ENCODE peak calls at places on chromosomes 5 and 9, in seven cellular contexts. K, W, E, J, Z, P and I are unnamed samples.

GRCh38 chr9:134626141-134626423 is 15.5 kb upstream of the COL5A1 start:
- DNase-seq in K (no peak), W (no peak), E (peak), J (no peak), Z (no peak), P (no peak), I (no peak)

GRCh38 chr5:132263548-132264261 is 6.2 kb downstream of the PDLIM4 start:
- DNase-seq in K (no peak), W (peak), E (peak), J (peak), Z (no peak), P (peak), I (no peak)

GRCh38 chr5:14487101-14487895 is 94.3 kb upstream of the OTULINL start:
- DNase-seq in K (no peak), W (no peak), E (no peak), J (no peak), Z (no peak), P (no peak), I (no peak)

GRCh38 chr5:97101189-97101910 is 41.1 kb downstream of the LIX1 start:
- DNase-seq in K (no peak), W (peak), E (no peak), J (peak), Z (no peak), P (no peak), I (no peak)

GRCh38 chr5:38556115-38556598 is 289 bp downstream of the LIFR start:
- DNase-seq in K (no peak), W (no peak), E (no peak), J (no peak), Z (peak), P (peak), I (no peak)

GRCh38 chr5:42930934-42931333 is 109.2 kb downstream of the ANXA2R start:
- DNase-seq in K (no peak), W (peak), E (no peak), J (no peak), Z (no peak), P (no peak), I (no peak)

GRCh38 chr9:96487949-96488348 is 38.0 kb downstream of the HABP4 start:
- DNase-seq in K (no peak), W (no peak), E (no peak), J (no peak), Z (no peak), P (no peak), I (no peak)

GRCh38 chr9:5718296-5719032 is 89.6 kb downstream of the RIC1 start:
- DNase-seq in K (no peak), W (peak), E (no peak), J (no peak), Z (peak), P (no peak), I (no peak)

GRCh38 chr9:35859310-35859994 is 10.7 kb downstream of the OR13J1 start:
- DNase-seq in K (no peak), W (peak), E (no peak), J (no peak), Z (no peak), P (no peak), I (no peak)

GRCh38 chr9:126611592-126612328 is 2.0 kb upstream of the LMX1B start:
- DNase-seq in K (no peak), W (peak), E (peak), J (peak), Z (peak), P (peak), I (peak)

GRCh38 chr9:27870404-27870803 is 297.1 kb upstream of the C9orf72 start:
- DNase-seq in K (no peak), W (no peak), E (no peak), J (no peak), Z (no peak), P (peak), I (no peak)

GRCh38 chr9:124292696-124293593 is 35.2 kb downstream of the NEK6 start:
- DNase-seq in K (no peak), W (no peak), E (no peak), J (no peak), Z (no peak), P (no peak), I (no peak)

GRCh38 chr9:35840901-35841900 is 12.2 kb downstream of the TMEM8B start:
- DNase-seq in K (no peak), W (no peak), E (no peak), J (no peak), Z (no peak), P (no peak), I (no peak)

GRCh38 chr9:70947086-70947485 is 174.3 kb downstream of the TRPM3 start:
- DNase-seq in K (no peak), W (peak), E (no peak), J (no peak), Z (no peak), P (no peak), I (no peak)

GRCh38 chr5:122470365-122470764 is 158.3 kb downstream of the SNCAIP start:
- DNase-seq in K (no peak), W (no peak), E (no peak), J (no peak), Z (no peak), P (no peak), I (no peak)

GRCh38 chr5:154937186-154937717 is 759 bp downstream of the GEMIN5 start:
- DNase-seq in K (peak), W (peak), E (no peak), J (peak), Z (no peak), P (no peak), I (no peak)

GRCh38 chr5:40871177-40871576 is 30.0 kb downstream of the CARD6 start:
- DNase-seq in K (no peak), W (peak), E (no peak), J (no peak), Z (peak), P (no peak), I (peak)

GRCh38 chr5:1195916-1196315 is 5.5 kb upstream of the SLC6A19 start:
- DNase-seq in K (no peak), W (no peak), E (no peak), J (no peak), Z (no peak), P (no peak), I (no peak)

GRCh38 chr5:132437604-132438275 is 52.8 kb downstream of the IRF1 start:
- DNase-seq in K (no peak), W (peak), E (peak), J (peak), Z (peak), P (peak), I (no peak)

GRCh38 chr5:24749701-24750100 is 104.9 kb upstream of the CDH10 start:
- DNase-seq in K (no peak), W (peak), E (no peak), J (no peak), Z (no peak), P (no peak), I (no peak)

GRCh38 chr5:179865471-179866240 is 7.0 kb upstream of the MRNIP start:
- DNase-seq in K (no peak), W (no peak), E (no peak), J (no peak), Z (no peak), P (no peak), I (no peak)

GRCh38 chr9:113398796-113399195 is 2.3 kb downstream of the ALAD start:
- DNase-seq in K (no peak), W (no peak), E (no peak), J (peak), Z (no peak), P (no peak), I (no peak)

GRCh38 chr9:13163287-13163686 is 116.2 kb downstream of the MPDZ start:
- DNase-seq in K (no peak), W (no peak), E (no peak), J (no peak), Z (no peak), P (no peak), I (no peak)

GRCh38 chr5:162410365-162410764 is 342.8 kb downstream of the GABRG2 start:
- DNase-seq in K (no peak), W (no peak), E (no peak), J (no peak), Z (no peak), P (no peak), I (no peak)
- H3K23ac ChIP-seq in K (no peak), W (no peak), E (no peak), J (no peak), Z (no peak), P (no peak), I (no peak)

DNA sequence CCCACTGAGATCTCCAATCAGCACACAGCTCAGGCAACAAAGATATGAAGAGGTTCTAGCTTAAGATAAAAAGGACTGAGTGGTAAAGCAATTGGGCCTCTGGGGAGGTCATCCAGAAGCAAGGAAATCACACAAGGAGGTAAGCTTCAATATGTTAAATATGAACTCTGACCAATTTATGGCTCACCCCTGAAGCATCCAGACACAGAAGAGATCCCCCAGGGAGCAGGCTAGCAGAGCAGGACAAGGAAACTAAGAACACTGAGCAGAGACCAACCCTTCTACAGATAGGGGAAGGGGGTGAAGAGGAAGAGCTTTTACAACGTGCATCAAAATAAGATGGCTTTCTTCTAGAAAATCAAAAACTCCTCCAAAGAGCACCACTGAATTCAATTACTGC is 616.2 kb downstream of the DNAH5 start:
- DNase-seq in K (no peak), W (no peak), E (no peak), J (no peak), Z (peak), P (no peak), I (no peak)
- H3K23ac ChIP-seq in K (no peak), W (no peak), E (no peak), J (no peak), Z (no peak), P (no peak), I (no peak)

GRCh38 chr5:67826296-67826695 is 389.3 kb upstream of the PIK3R1 start:
- DNase-seq in K (no peak), W (no peak), E (no peak), J (no peak), Z (no peak), P (no peak), I (no peak)
- H3K23ac ChIP-seq in K (no peak), W (no peak), E (no peak), J (no peak), Z (no peak), P (no peak), I (no peak)

GRCh38 chr5:54661111-54661510 is 143.6 kb downstream of the SNX18 start:
- DNase-seq in K (no peak), W (no peak), E (no peak), J (no peak), Z (no peak), P (peak), I (no peak)
- H3K23ac ChIP-seq in K (no peak), W (no peak), E (no peak), J (no peak), Z (no peak), P (no peak), I (no peak)

GRCh38 chr5:169707714-169708113 is 70.6 kb downstream of the DOCK2 start:
- DNase-seq in K (no peak), W (no peak), E (no peak), J (no peak), Z (no peak), P (no peak), I (no peak)
- H3K23ac ChIP-seq in K (no peak), W (no peak), E (no peak), J (no peak), Z (no peak), P (no peak), I (no peak)

DNA sequence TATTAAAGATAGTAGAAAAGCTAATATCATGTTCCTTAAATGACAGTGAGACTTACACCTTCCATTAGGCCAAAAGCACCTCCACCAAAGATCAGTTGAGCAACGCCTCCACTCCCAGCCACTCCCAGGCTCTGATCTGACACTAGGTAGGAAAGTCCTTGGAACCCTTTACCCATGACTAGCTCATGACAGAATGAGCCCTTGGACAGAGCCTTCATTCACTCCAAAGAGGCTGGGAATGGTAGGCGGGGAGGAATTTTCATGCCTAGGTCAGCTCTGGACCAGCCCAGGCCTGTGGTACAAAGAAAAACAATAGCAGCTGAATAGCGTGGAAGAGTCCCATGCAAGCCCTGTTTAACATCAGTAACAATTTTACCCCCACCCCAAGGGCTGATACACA is 493.7 kb downstream of the NR2F1-AS1 start:
- DNase-seq in K (no peak), W (no peak), E (no peak), J (no peak), Z (no peak), P (no peak), I (no peak)
- H3K23ac ChIP-seq in K (no peak), W (no peak), E (no peak), J (no peak), Z (no peak), P (no peak), I (no peak)

GRCh38 chr5:32805966-32806626 is 95.0 kb downstream of the NPR3 start:
- DNase-seq in K (no peak), W (peak), E (no peak), J (peak), Z (peak), P (peak), I (no peak)
- H3K23ac ChIP-seq in K (no peak), W (peak), E (no peak), J (no peak), Z (no peak), P (no peak), I (no peak)

GRCh38 chr5:157459715-157460599 is at the start of gene NIPAL4:
- DNase-seq in K (no peak), W (no peak), E (peak), J (peak), Z (peak), P (no peak), I (peak)
- H3K23ac ChIP-seq in K (no peak), W (peak), E (no peak), J (no peak), Z (peak), P (no peak), I (no peak)